ENCODE peak calls at places on chromosomes 6 and 20, in five cellular contexts. One of them, this sample, is unnamed. For H3K4me1, the result is how much of the 10 kb centered on the place peaks cover.

GRCh38 chr20:54221996-54222890 is 14.4 kb downstream of the PFDN4 start:
- DNase-seq in Peyer's patch: no peak
- DNase-seq in cardiac muscle cell: no peak
- DNase-seq in astrocyte: no peak
- DNase-seq in mucosa of descending colon: no peak
- DNase-seq in this sample: no peak

GRCh38 chr6:17278289-17279061 is 2.7 kb upstream of the RBM24 start:
- DNase-seq in mucosa of descending colon: no peak
- DNase-seq in astrocyte: peak
- DNase-seq in cardiac muscle cell: no peak
- DNase-seq in Peyer's patch: no peak
- DNase-seq in this sample: no peak

GRCh38 chr20:45036044-45036755 is 64.7 kb downstream of the KCNS1 start:
- DNase-seq in cardiac muscle cell: no peak
- DNase-seq in astrocyte: peak
- DNase-seq in mucosa of descending colon: no peak
- DNase-seq in Peyer's patch: no peak
- DNase-seq in this sample: no peak

GRCh38 chr20:10581823-10582222 is 92.0 kb downstream of the JAG1 start:
- DNase-seq in mucosa of descending colon: no peak
- DNase-seq in astrocyte: no peak
- DNase-seq in cardiac muscle cell: no peak
- DNase-seq in Peyer's patch: no peak
- DNase-seq in this sample: no peak

GRCh38 chr6:27327023-27327742 is 15.1 kb upstream of the POM121L2 start:
- DNase-seq in astrocyte: no peak
- DNase-seq in Peyer's patch: no peak
- DNase-seq in cardiac muscle cell: no peak
- DNase-seq in mucosa of descending colon: no peak
- DNase-seq in this sample: no peak

GRCh38 chr6:8434727-8435092 is 635 bp downstream of the SLC35B3 start:
- DNase-seq in Peyer's patch: no peak
- DNase-seq in astrocyte: no peak
- DNase-seq in mucosa of descending colon: no peak
- DNase-seq in cardiac muscle cell: no peak
- DNase-seq in this sample: no peak

GRCh38 chr6:7166410-7167293 is 58.9 kb downstream of the RREB1 start:
- DNase-seq in cardiac muscle cell: no peak
- DNase-seq in astrocyte: peak
- DNase-seq in mucosa of descending colon: peak
- DNase-seq in Peyer's patch: no peak
- DNase-seq in this sample: no peak

GRCh38 chr6:44078795-44079671 is 48.2 kb downstream of the MRPL14 start:
- DNase-seq in Peyer's patch: peak
- DNase-seq in cardiac muscle cell: peak
- DNase-seq in mucosa of descending colon: peak
- DNase-seq in astrocyte: no peak
- DNase-seq in this sample: peak

GRCh38 chr6:61894536-61894935 is 391.5 kb downstream of the KHDRBS2 start:
- DNase-seq in mucosa of descending colon: no peak
- DNase-seq in cardiac muscle cell: no peak
- DNase-seq in Peyer's patch: no peak
- DNase-seq in astrocyte: no peak
- DNase-seq in this sample: no peak

GRCh38 chr6:125927761-125928160 is 28.8 kb upstream of the HINT3 start:
- DNase-seq in mucosa of descending colon: no peak
- DNase-seq in cardiac muscle cell: no peak
- DNase-seq in astrocyte: no peak
- DNase-seq in Peyer's patch: no peak
- DNase-seq in this sample: no peak

GRCh38 chr20:25089096-25089495 is 7.2 kb upstream of the VSX1 start:
- DNase-seq in mucosa of descending colon: no peak
- DNase-seq in astrocyte: no peak
- DNase-seq in Peyer's patch: no peak
- DNase-seq in cardiac muscle cell: no peak
- DNase-seq in this sample: no peak

GRCh38 chr6:20092071-20092566 is 120.2 kb downstream of the MBOAT1 start:
- DNase-seq in astrocyte: peak
- DNase-seq in cardiac muscle cell: peak
- DNase-seq in Peyer's patch: no peak
- DNase-seq in mucosa of descending colon: no peak
- DNase-seq in this sample: no peak

GRCh38 chr6:34912715-34913464 is 23.8 kb downstream of the ANKS1A start:
- DNase-seq in mucosa of descending colon: no peak
- DNase-seq in astrocyte: peak
- DNase-seq in cardiac muscle cell: no peak
- DNase-seq in Peyer's patch: no peak
- DNase-seq in this sample: no peak

GRCh38 chr20:62737271-62737761 is 28.7 kb downstream of the NTSR1 start:
- DNase-seq in astrocyte: no peak
- DNase-seq in cardiac muscle cell: no peak
- DNase-seq in Peyer's patch: peak
- DNase-seq in mucosa of descending colon: peak
- DNase-seq in this sample: no peak

GRCh38 chr6:113172531-113172966 is 684.6 kb upstream of the MARCKS start:
- DNase-seq in cardiac muscle cell: no peak
- DNase-seq in astrocyte: peak
- DNase-seq in mucosa of descending colon: peak
- DNase-seq in Peyer's patch: no peak
- DNase-seq in this sample: no peak

GRCh38 chr20:51043811-51044210 is 20.9 kb upstream of the KCNG1 start:
- DNase-seq in Peyer's patch: no peak
- DNase-seq in mucosa of descending colon: no peak
- DNase-seq in astrocyte: peak
- DNase-seq in cardiac muscle cell: no peak
- DNase-seq in this sample: no peak

GRCh38 chr6:865846-866245 is 172.9 kb upstream of the EXOC2 start:
- DNase-seq in astrocyte: no peak
- DNase-seq in mucosa of descending colon: no peak
- DNase-seq in cardiac muscle cell: no peak
- DNase-seq in Peyer's patch: no peak
- DNase-seq in this sample: no peak
- H3K4me3 ChIP-seq in astrocyte: no peak
- H3K4me3 ChIP-seq in mucosa of descending colon: no peak
- H3K4me3 ChIP-seq in cardiac muscle cell: no peak
- H3K4me3 ChIP-seq in Peyer's patch: no peak
- H3K4me3 ChIP-seq in this sample: no peak

DNA sequence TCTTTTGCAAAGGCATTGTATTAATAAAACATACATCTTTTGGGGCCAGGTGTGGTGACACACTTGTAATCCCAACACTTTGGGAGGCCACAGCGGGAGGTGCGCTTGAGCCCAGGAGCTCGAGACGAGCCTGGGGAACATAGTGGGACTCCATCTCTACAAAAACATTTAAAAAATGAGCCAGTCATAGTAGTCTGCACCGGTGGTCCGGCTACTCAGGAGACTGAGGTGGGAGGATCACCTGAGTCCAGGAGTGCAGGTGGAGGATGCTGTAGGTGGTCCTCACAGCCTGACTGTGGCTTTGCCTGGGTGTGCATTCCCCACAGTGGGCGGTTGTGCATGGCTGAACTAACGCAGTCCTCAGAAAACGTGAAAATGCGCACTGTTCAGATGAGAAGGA is 162.5 kb downstream of the DLL1 start:
- DNase-seq in cardiac muscle cell: no peak
- DNase-seq in mucosa of descending colon: no peak
- DNase-seq in Peyer's patch: peak
- DNase-seq in astrocyte: no peak
- DNase-seq in this sample: no peak
- H3K4me1 ChIP-seq in cardiac muscle cell: under half
- H3K4me1 ChIP-seq in mucosa of descending colon: under half
- H3K4me1 ChIP-seq in Peyer's patch: under half
- H3K4me1 ChIP-seq in astrocyte: under half
- H3K4me1 ChIP-seq in this sample: under half

DNA sequence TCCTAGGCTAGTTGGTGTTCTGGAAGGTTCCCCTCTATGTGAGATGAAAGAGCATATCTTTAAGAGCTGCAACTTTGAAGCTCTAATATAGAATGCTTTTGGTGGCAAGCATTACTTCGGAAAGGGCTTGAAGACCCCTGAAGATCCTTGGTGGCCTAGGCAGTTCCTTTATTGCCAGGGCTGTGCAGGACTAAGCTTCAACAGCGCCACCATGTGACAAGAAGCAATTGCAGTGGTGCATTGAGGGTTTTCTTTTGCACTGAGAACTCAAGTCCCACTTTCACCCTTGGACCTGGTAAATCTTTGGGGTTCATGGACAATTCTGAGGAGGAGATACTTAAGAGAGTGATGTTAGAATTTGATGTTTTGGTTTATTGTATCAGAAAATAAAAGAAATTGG is 237.4 kb upstream of the GMDS start:
- DNase-seq in cardiac muscle cell: no peak
- DNase-seq in mucosa of descending colon: no peak
- DNase-seq in astrocyte: no peak
- DNase-seq in Peyer's patch: no peak
- DNase-seq in this sample: no peak
- TF ChIP-seq CTCF in cardiac muscle cell: no peak
- TF ChIP-seq CTCF in mucosa of descending colon: no peak
- TF ChIP-seq CTCF in astrocyte: no peak
- TF ChIP-seq CTCF in Peyer's patch: no peak
- TF ChIP-seq CTCF in this sample: no peak

GRCh38 chr6:101392561-101393230 is 812 bp upstream of the GRIK2 start:
- DNase-seq in cardiac muscle cell: no peak
- DNase-seq in mucosa of descending colon: no peak
- DNase-seq in astrocyte: no peak
- DNase-seq in Peyer's patch: no peak
- DNase-seq in this sample: no peak
- H3K4me3 ChIP-seq in cardiac muscle cell: peak
- H3K4me3 ChIP-seq in mucosa of descending colon: no peak
- H3K4me3 ChIP-seq in astrocyte: peak
- H3K4me3 ChIP-seq in Peyer's patch: no peak
- H3K4me3 ChIP-seq in this sample: no peak

DNA sequence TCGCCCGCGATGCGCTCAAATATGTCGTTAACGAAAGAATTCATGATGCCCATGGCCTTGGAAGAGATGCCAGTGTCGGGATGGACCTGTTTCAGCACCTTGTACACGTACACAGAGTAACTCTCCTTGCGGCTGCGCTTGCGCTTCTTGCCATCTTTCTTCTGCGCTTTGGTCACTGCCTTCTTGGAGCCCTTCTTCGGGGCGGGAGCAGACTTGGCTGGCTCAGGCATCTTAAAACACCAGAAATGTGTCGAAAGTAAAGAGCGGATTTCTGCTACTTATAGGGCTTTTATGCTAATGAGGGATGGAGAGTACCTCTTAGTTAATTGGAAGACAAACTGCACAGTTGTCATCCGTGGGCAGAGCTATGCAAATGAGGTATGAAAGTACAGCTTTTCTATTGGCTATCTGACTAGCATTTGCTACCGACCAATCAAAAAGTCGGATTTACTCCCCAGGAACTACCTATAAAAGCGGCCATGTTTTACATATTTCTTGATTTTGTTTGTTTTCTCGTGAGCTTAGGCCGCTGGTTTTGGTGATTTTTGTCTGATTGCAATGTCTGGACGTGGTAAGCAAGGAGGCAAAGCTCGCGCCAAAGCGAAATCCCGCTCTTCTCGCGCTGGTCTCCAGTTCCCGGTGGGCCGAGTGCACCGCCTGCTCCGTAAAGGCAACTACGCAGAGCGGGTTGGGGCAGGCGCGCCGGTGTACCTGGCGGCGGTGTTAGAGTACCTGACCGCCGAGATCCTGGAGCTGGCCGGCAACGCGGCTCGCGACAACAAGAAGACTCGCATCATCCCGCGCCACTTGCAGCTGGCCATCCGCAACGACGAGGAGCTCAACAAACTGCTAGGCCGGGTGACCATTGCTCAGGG is 36.7 kb downstream of the HFE start:
- DNase-seq in cardiac muscle cell: peak
- DNase-seq in astrocyte: peak
- DNase-seq in Peyer's patch: peak
- DNase-seq in mucosa of descending colon: peak
- DNase-seq in this sample: peak
- H3K4me1 ChIP-seq in cardiac muscle cell: under half
- H3K4me1 ChIP-seq in astrocyte: under half
- H3K4me1 ChIP-seq in Peyer's patch: under half
- H3K4me1 ChIP-seq in mucosa of descending colon: under half
- H3K4me1 ChIP-seq in this sample: under half

GRCh38 chr20:17725094-17725835 is 25.5 kb downstream of the BANF2 start:
- DNase-seq in astrocyte: no peak
- DNase-seq in cardiac muscle cell: no peak
- DNase-seq in Peyer's patch: no peak
- DNase-seq in mucosa of descending colon: no peak
- DNase-seq in this sample: no peak

GRCh38 chr20:17722493-17723300 is 22.9 kb downstream of the BANF2 start:
- DNase-seq in cardiac muscle cell: no peak
- DNase-seq in mucosa of descending colon: no peak
- DNase-seq in astrocyte: no peak
- DNase-seq in Peyer's patch: no peak
- DNase-seq in this sample: no peak

GRCh38 chr20:17723301-17723691 is 23.5 kb downstream of the BANF2 start:
- DNase-seq in cardiac muscle cell: no peak
- DNase-seq in astrocyte: no peak
- DNase-seq in Peyer's patch: no peak
- DNase-seq in mucosa of descending colon: no peak
- DNase-seq in this sample: no peak

GRCh38 chr20:17720755-17721154 is 21.0 kb downstream of the BANF2 start:
- DNase-seq in mucosa of descending colon: no peak
- DNase-seq in cardiac muscle cell: no peak
- DNase-seq in astrocyte: no peak
- DNase-seq in Peyer's patch: no peak
- DNase-seq in this sample: no peak

GRCh38 chr20:17721802-17722486 is 22.2 kb downstream of the BANF2 start:
- DNase-seq in Peyer's patch: peak
- DNase-seq in mucosa of descending colon: no peak
- DNase-seq in astrocyte: no peak
- DNase-seq in cardiac muscle cell: no peak
- DNase-seq in this sample: peak
- TF ChIP-seq CTCF in Peyer's patch: no peak
- TF ChIP-seq CTCF in mucosa of descending colon: no peak
- TF ChIP-seq CTCF in astrocyte: no peak
- TF ChIP-seq CTCF in cardiac muscle cell: peak
- TF ChIP-seq CTCF in this sample: peak

GRCh38 chr6:107493158-107494057 is 3.5 kb downstream of the SOBP start:
- DNase-seq in mucosa of descending colon: no peak
- DNase-seq in cardiac muscle cell: peak
- DNase-seq in Peyer's patch: no peak
- DNase-seq in astrocyte: peak
- DNase-seq in this sample: no peak
- H3K4me3 ChIP-seq in mucosa of descending colon: no peak
- H3K4me3 ChIP-seq in cardiac muscle cell: peak
- H3K4me3 ChIP-seq in Peyer's patch: no peak
- H3K4me3 ChIP-seq in astrocyte: no peak
- H3K4me3 ChIP-seq in this sample: no peak

This sample was measured in Caco-2.